ENCODE peak calls at places on chromosomes 7 and 10, in six cellular contexts. Z is left lung, B is right atrium auricular region, X is heart right ventricle, W is ovary, K is uterus. Y is an unnamed sample. For H3K27me3 and H3K9me3, the result is how much of the 10 kb centered on the place peaks cover.

GRCh38 chr10:7626283-7626682 is 40.5 kb downstream of the ITIH5 start:
- DNase-seq in W (no peak), B (no peak), K (peak), X (no peak), Z (no peak), Y (no peak)

GRCh38 chr7:101993311-101993710 is 175.9 kb downstream of the CUX1 start:
- DNase-seq in W (no peak), K (no peak), Z (peak), B (no peak), X (no peak), Y (no peak)

GRCh38 chr7:64498270-64498669 is 64.6 kb downstream of the ZNF680 start:
- DNase-seq in B (no peak), K (no peak), X (no peak), Z (no peak), W (no peak), Y (no peak)

GRCh38 chr7:141462958-141463357 is 88.3 kb upstream of the AGK start:
- DNase-seq in X (no peak), K (no peak), B (no peak), Z (no peak), W (no peak), Y (no peak)

GRCh38 chr7:44995555-44996493 is 4.2 kb upstream of the CCM2 start:
- DNase-seq in Z (no peak), W (no peak), B (no peak), X (no peak), K (no peak), Y (peak)

GRCh38 chr7:76303829-76304505 is 1.5 kb downstream of the HSPB1 start:
- DNase-seq in B (no peak), W (no peak), K (no peak), Z (peak), X (no peak), Y (peak)

GRCh38 chr10:72261323-72262018 is 12.3 kb upstream of the DDIT4 start:
- DNase-seq in W (no peak), Z (no peak), X (no peak), K (no peak), B (no peak), Y (peak)

GRCh38 chr7:154907651-154908620 is 95.0 kb downstream of the PAXIP1 start:
- DNase-seq in K (no peak), B (no peak), X (no peak), W (no peak), Z (no peak), Y (no peak)

GRCh38 chr10:73590881-73591577 is at the start of gene USP54:
- DNase-seq in K (no peak), X (peak), B (no peak), W (no peak), Z (no peak), Y (peak)

GRCh38 chr10:88499569-88500470 is 83.3 kb downstream of the RNLS start:
- DNase-seq in W (no peak), K (peak), X (no peak), Z (no peak), B (no peak), Y (no peak)

GRCh38 chr10:100969175-100970075 is at the start of gene SEMA4G:
- DNase-seq in W (peak), K (peak), X (peak), B (peak), Z (peak), Y (peak)

GRCh38 chr10:99524050-99524666 is 8.6 kb upstream of the NKX2-3 start:
- DNase-seq in X (no peak), B (no peak), K (no peak), W (no peak), Z (no peak), Y (no peak)
- H3K27me3 ChIP-seq in X (half or more), B (half or more), K (half or more), W (under half), Z (half or more), Y (under half)

GRCh38 chr7:116836911-116837310 is 25.5 kb upstream of the CAPZA2 start:
- DNase-seq in Z (no peak), X (no peak), W (no peak), K (no peak), B (no peak), Y (no peak)
- H3K9me3 ChIP-seq in Z (under half), X (under half), W (under half), K (under half), B (under half), Y (under half)

DNA sequence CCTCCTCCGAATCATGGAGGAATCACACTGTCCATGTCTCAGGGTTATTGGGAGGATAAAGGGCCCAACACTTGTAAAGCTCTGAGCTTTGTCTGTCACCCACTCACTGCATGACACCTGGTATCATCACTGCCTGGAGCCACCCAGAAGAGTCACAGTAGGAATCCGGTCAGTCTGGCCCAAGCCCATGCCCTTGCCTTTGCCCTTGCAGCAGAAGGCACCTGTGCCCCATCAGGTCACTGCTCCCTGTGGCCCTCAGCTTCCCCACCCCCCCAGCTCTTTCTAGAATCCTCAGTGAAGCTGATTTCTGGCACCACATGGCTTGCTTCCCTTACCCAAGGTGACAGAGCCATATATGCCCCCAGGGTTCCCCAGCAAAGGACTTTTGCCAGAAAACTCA is 14.4 kb downstream of the LDB3 start:
- DNase-seq in Z (no peak), K (no peak), W (no peak), B (no peak), X (no peak), Y (no peak)
- H3K27ac ChIP-seq in Z (no peak), K (no peak), W (no peak), B (peak), X (peak), Y (no peak)

DNA sequence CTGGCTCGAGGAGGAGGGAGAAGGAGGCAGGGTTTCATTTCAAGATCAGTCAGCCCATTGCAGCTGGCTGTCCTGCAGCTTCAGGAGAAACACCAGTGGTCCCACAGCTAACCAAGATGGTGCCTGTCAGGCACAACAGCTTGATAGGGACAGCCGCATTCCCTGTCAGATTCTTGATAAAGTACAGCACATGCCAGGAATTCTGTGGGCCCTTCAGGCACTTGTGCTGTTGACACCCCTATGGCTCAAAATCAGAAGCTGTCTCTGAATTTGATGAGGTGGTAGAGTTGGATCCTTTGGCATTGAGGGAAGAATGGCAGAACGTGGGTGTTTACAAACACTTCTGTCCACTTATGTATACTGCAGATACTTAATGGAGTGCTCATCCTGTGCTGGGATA is 354.3 kb downstream of the KCNMA1 start:
- DNase-seq in X (no peak), B (no peak), Z (no peak), W (no peak), K (no peak), Y (no peak)
- H3K27me3 ChIP-seq in X (under half), B (under half), Z (under half), W (under half), K (under half), Y (under half)

GRCh38 chr7:79735012-79735411 is 281.5 kb upstream of the MAGI2 start:
- DNase-seq in X (no peak), K (no peak), W (no peak), Z (no peak), B (no peak), Y (no peak)
- H3K9me3 ChIP-seq in X (under half), K (under half), W (under half), Z (under half), B (under half), Y (under half)

GRCh38 chr10:69312537-69312936 is 34.2 kb downstream of the HK1 start:
- DNase-seq in X (no peak), Z (no peak), B (no peak), W (no peak), K (no peak), Y (no peak)
- H3K27ac ChIP-seq in X (no peak), Z (no peak), B (no peak), W (no peak), K (no peak), Y (no peak)

DNA sequence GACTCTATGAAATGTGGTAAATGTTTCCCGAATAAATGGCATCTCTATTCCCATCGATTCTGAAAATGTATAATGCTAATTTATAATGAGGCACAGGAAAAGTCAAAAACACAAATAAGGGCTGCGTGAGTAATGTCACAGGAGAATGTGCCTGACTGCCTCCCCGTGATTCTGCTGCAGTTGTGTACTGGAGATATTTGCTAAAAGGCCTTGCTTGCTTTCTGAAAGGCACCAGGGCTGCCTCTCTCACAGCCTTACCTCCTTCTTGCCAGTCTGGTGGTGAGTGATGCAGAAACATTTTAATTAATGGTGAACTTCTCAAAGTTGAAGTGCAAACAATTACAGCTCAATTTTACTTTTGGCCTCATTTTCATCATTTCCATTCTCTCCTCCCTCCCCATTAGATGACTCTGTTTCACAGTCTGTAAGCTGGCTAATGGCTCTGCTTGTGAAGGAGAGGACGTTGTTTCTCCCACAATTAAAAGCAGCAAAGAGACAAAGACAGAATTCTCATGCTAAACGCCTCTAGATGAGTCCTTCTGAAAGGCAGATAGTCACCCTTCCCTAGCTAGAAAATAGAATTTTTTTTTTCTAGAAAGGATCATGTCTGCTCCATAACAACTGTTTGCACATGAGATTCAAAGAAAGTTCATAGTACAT is 377.6 kb downstream of the MDFIC start:
- DNase-seq in Z (no peak), X (no peak), W (no peak), K (no peak), B (no peak), Y (no peak)
- H3K27me3 ChIP-seq in Z (under half), X (under half), W (under half), K (under half), B (under half), Y (under half)

GRCh38 chr10:92183199-92183598 is 107.7 kb downstream of the CPEB3 start:
- DNase-seq in X (no peak), W (no peak), Z (no peak), B (no peak), K (no peak), Y (no peak)
- H3K9me3 ChIP-seq in X (under half), W (under half), Z (under half), B (under half), K (under half), Y (under half)

GRCh38 chr10:33162248-33162575 is 172.3 kb downstream of the NRP1 start:
- DNase-seq in Z (no peak), X (no peak), B (no peak), K (no peak), W (no peak), Y (no peak)
- H3K27ac ChIP-seq in Z (no peak), X (no peak), B (no peak), K (no peak), W (no peak), Y (no peak)

GRCh38 chr10:77131214-77131613 is 506.4 kb downstream of the KCNMA1 start:
- DNase-seq in X (no peak), Z (no peak), W (no peak), K (no peak), B (no peak), Y (no peak)
- H3K27me3 ChIP-seq in X (under half), Z (under half), W (under half), K (under half), B (under half), Y (under half)

Y was measured in CD4-positive, CD25-positive, alpha-beta regulatory T cell.